ENCODE peak calls at places on chromosomes 16 and 17, in eight cellular contexts. L, V, G, E, X, O, M and Y are unnamed samples.

GRCh38 chr16:85381738-85382592 is 231.2 kb upstream of the GSE1 start:
- ATAC-seq in L (no peak), V (no peak), G (no peak), E (peak), X (peak), O (no peak), M (no peak), Y (peak)

GRCh38 chr16:50121721-50122445 is 31.2 kb upstream of the TENT4B start:
- ATAC-seq in L (no peak), V (peak), G (peak), E (no peak), X (no peak), O (no peak), M (no peak), Y (no peak)

GRCh38 chr17:2266865-2267228 is 36.7 kb downstream of the SMG6 start:
- ATAC-seq in L (no peak), V (peak), G (peak), E (no peak), X (no peak), O (no peak), M (no peak), Y (no peak)

GRCh38 chr17:68576811-68577551 is 24.2 kb downstream of the FAM20A start:
- ATAC-seq in L (no peak), V (no peak), G (no peak), E (no peak), X (peak), O (peak), M (no peak), Y (no peak)

GRCh38 chr17:40645291-40645690 is 2.3 kb downstream of the SMARCE1 start:
- ATAC-seq in L (no peak), V (no peak), G (no peak), E (no peak), X (no peak), O (no peak), M (no peak), Y (no peak)

GRCh38 chr17:46984892-46985291 is 5.8 kb upstream of the RPRML start:
- ATAC-seq in L (peak), V (no peak), G (no peak), E (peak), X (no peak), O (no peak), M (no peak), Y (no peak)

GRCh38 chr17:73474370-73474988 is 162.7 kb upstream of the CDC42EP4 start:
- ATAC-seq in L (peak), V (no peak), G (no peak), E (no peak), X (no peak), O (peak), M (peak), Y (peak)

GRCh38 chr17:8420041-8420934 is 15.4 kb upstream of the NDEL1 start:
- ATAC-seq in L (peak), V (no peak), G (no peak), E (peak), X (peak), O (no peak), M (peak), Y (peak)

GRCh38 chr16:2874584-2875362 is 8.2 kb upstream of the FLYWCH2 start:
- ATAC-seq in L (peak), V (peak), G (peak), E (peak), X (peak), O (peak), M (peak), Y (peak)

GRCh38 chr17:52546493-52546892 is 388.0 kb upstream of the CA10 start:
- ATAC-seq in L (no peak), V (no peak), G (no peak), E (no peak), X (no peak), O (no peak), M (no peak), Y (no peak)

GRCh38 chr16:68707341-68708152 is 29.5 kb upstream of the CDH1 start:
- ATAC-seq in L (peak), V (no peak), G (no peak), E (no peak), X (peak), O (peak), M (peak), Y (peak)